ENCODE peak calls at places on chromosomes 4 and X, in nine cellular contexts. H is natural killer cell, J is RPMI7951, O is sciatic nerve, E is LNCaP clone FGC, A is nephron progenitor cell, Z is activated gamma-delta T cell treated with Interleukin-2 at 50 U/mL for 16 hours, U is fibroblast of pulmonary artery, L is Peyer's patch. W is an unnamed sample.

GRCh38 chrX:75784689-75785491 is at the start of gene MAGEE2:
- DNase-seq in O (no peak), A (no peak), E (no peak), H (no peak), L (no peak), Z (no peak), U (no peak), J (peak; percentile 20), W (peak; percentile 15)

GRCh38 chr4:86831262-86832090 is 17.7 kb downstream of the SLC10A6 start:
- DNase-seq in Z (no peak), L (no peak), E (peak; percentile 15), O (no peak), H (no peak), J (peak; percentile 88), U (peak; percentile 82), A (no peak), W (peak; percentile 29)

GRCh38 chr4:1775731-1776500 is 17.2 kb upstream of the FGFR3 start:
- DNase-seq in J (peak; percentile 58), O (no peak), H (no peak), L (no peak), E (no peak), A (no peak), U (no peak), Z (no peak), W (no peak)

GRCh38 chrX:70908541-70908940 is at the start of gene TEX11:
- DNase-seq in U (no peak), A (no peak), J (no peak), E (no peak), O (no peak), Z (no peak), H (no peak), L (no peak), W (peak; percentile 22)

GRCh38 chr4:116752027-116752426 is 333.3 kb downstream of the TRAM1L1 start:
- DNase-seq in E (no peak), L (no peak), A (no peak), O (no peak), U (no peak), H (no peak), Z (no peak), J (no peak), W (no peak)

GRCh38 chrX:106903856-106904528 is 851 bp upstream of the RIPPLY1 start:
- DNase-seq in U (no peak), L (no peak), A (no peak), E (no peak), O (no peak), Z (no peak), J (no peak), H (no peak), W (no peak)

GRCh38 chr4:112069110-112069509 is 76.1 kb upstream of the FAM241A start:
- DNase-seq in L (no peak), A (no peak), Z (no peak), U (peak; percentile 39), O (no peak), J (no peak), E (no peak), H (no peak), W (no peak)

GRCh38 chr4:156298230-156298629 is 344.6 kb upstream of the CTSO start:
- DNase-seq in A (no peak), U (peak; percentile 89), Z (no peak), L (no peak), O (no peak), E (no peak), J (peak; percentile 85), H (no peak), W (no peak)

GRCh38 chrX:103635436-103635835 is 6.7 kb downstream of the TCEAL1 start:
- DNase-seq in E (no peak), O (no peak), L (no peak), J (no peak), H (no peak), U (no peak), A (no peak), Z (no peak), W (no peak)

GRCh38 chrX:34638116-34638515 is 19.0 kb downstream of the TMEM47 start:
- DNase-seq in Z (no peak), J (peak; percentile 49), E (no peak), L (no peak), U (peak; percentile 66), H (no peak), O (no peak), A (no peak), W (no peak)

GRCh38 chr4:179313823-179314222 is 1871.6 kb upstream of the AGA start:
- DNase-seq in L (no peak), H (no peak), O (no peak), U (no peak), E (no peak), J (no peak), Z (no peak), A (no peak), W (no peak)

GRCh38 chr4:131450572-131451209 is 1698.4 kb upstream of the PCDH10 start:
- DNase-seq in H (no peak), L (no peak), E (no peak), U (no peak), A (no peak), J (no peak), O (no peak), Z (no peak), W (no peak)

GRCh38 chr4:10664408-10664807 is 20.2 kb downstream of the CLNK start:
- DNase-seq in O (no peak), U (peak; percentile 92), E (peak; percentile 90), A (no peak), Z (no peak), H (no peak), J (no peak), L (no peak), W (peak; percentile 37)

GRCh38 chr4:85477538-85477937 is 2.6 kb downstream of the ARHGAP24 start:
- DNase-seq in A (no peak), J (peak; percentile 23), H (no peak), Z (no peak), O (no peak), E (no peak), L (no peak), U (no peak), W (no peak)

GRCh38 chr4:9921326-9921725 is 100.0 kb downstream of the SLC2A9 start:
- DNase-seq in H (no peak), J (no peak), U (no peak), L (no peak), E (no peak), A (no peak), O (no peak), Z (no peak), W (no peak)

GRCh38 chrX:46376246-46376885 is 168.9 kb downstream of the ZNF674 start:
- DNase-seq in Z (no peak), J (peak; percentile 74), E (peak; percentile 25), U (peak; percentile 70), L (no peak), O (no peak), A (peak; percentile 10), H (no peak), W (peak; percentile 28)

GRCh38 chr4:41839945-41840854 is 91.7 kb upstream of the PHOX2B start:
- DNase-seq in J (no peak), E (no peak), U (no peak), H (no peak), L (no peak), A (no peak), Z (no peak), O (no peak), W (no peak)

W was measured in testis.